ENCODE peak calls at places on chromosomes 3 and 15, in nine cellular contexts. C is GM23338, A is cardiac muscle cell, K is fibroblast of villous mesenchyme, D is foreskin fibroblast, U is AG09309, T is dorsolateral prefrontal cortex, O is heart left ventricle, V is astrocyte. I is an unnamed sample.

GRCh38 chr3:80688814-80689213 is 921.0 kb upstream of the ROBO1 start:
- DNase-seq in C (peak), A (peak), K (peak), D (no peak), U (no peak), T (no peak), O (no peak), V (peak), I (peak)

GRCh38 chr3:30308131-30308530 is 298.3 kb upstream of the TGFBR2 start:
- DNase-seq in C (no peak), A (no peak), K (peak), D (peak), U (peak), T (no peak), O (no peak), V (no peak), I (peak)

GRCh38 chr3:161674402-161674801 is 177.8 kb downstream of the OTOL1 start:
- DNase-seq in C (no peak), A (no peak), K (no peak), D (no peak), U (no peak), T (no peak), O (no peak), V (no peak), I (no peak)

GRCh38 chr3:76021376-76021775 is 236.0 kb upstream of the ZNF717 start:
- DNase-seq in C (no peak), A (no peak), K (no peak), D (no peak), U (no peak), T (no peak), O (no peak), V (no peak), I (no peak)

GRCh38 chr3:196528639-196529233 is 13.6 kb upstream of the SMCO1 start:
- DNase-seq in C (peak), A (peak), K (peak), D (peak), U (no peak), T (peak), O (peak), V (peak), I (peak)

GRCh38 chr3:8457039-8457438 is 44.6 kb upstream of the LMCD1 start:
- DNase-seq in C (no peak), A (no peak), K (no peak), D (no peak), U (no peak), T (no peak), O (no peak), V (peak), I (peak)

GRCh38 chr15:89333011-89333860 is 1.4 kb downstream of the POLG start:
- DNase-seq in C (peak), A (no peak), K (no peak), D (no peak), U (no peak), T (no peak), O (no peak), V (no peak), I (no peak)

GRCh38 chr15:26661727-26662126 is 111.1 kb downstream of the GABRB3 start:
- DNase-seq in C (no peak), A (no peak), K (no peak), D (no peak), U (no peak), T (no peak), O (no peak), V (no peak), I (no peak)

GRCh38 chr15:67241132-67241855 is 13.2 kb downstream of the AAGAB start:
- DNase-seq in C (peak), A (no peak), K (no peak), D (no peak), U (no peak), T (no peak), O (no peak), V (no peak), I (no peak)

GRCh38 chr3:101216710-101217457 is 103.5 kb downstream of the IMPG2 start:
- DNase-seq in C (no peak), A (no peak), K (peak), D (peak), U (peak), T (no peak), O (peak), V (no peak), I (peak)

GRCh38 chr3:168860592-168860991 is 764.9 kb upstream of the GOLIM4 start:
- DNase-seq in C (no peak), A (no peak), K (no peak), D (no peak), U (no peak), T (no peak), O (no peak), V (no peak), I (no peak)

GRCh38 chr3:168863561-168863960 is 767.8 kb upstream of the GOLIM4 start:
- DNase-seq in C (no peak), A (no peak), K (no peak), D (no peak), U (no peak), T (no peak), O (no peak), V (peak), I (no peak)

GRCh38 chr3:168862466-168862865 is 766.7 kb upstream of the GOLIM4 start:
- DNase-seq in C (no peak), A (no peak), K (no peak), D (no peak), U (no peak), T (no peak), O (no peak), V (no peak), I (no peak)

GRCh38 chr3:168864107-168865021 is 768.6 kb upstream of the GOLIM4 start:
- DNase-seq in C (no peak), A (no peak), K (no peak), D (no peak), U (no peak), T (no peak), O (no peak), V (no peak), I (no peak)

GRCh38 chr3:168865022-168865551 is 769.4 kb upstream of the GOLIM4 start:
- DNase-seq in C (peak), A (peak), K (peak), D (no peak), U (no peak), T (no peak), O (no peak), V (no peak), I (peak)
- TF ChIP-seq CTCF in C (no peak), A (peak), K (peak), D (peak), U (peak), T (peak), O (peak), V (peak), I (peak)

DNA sequence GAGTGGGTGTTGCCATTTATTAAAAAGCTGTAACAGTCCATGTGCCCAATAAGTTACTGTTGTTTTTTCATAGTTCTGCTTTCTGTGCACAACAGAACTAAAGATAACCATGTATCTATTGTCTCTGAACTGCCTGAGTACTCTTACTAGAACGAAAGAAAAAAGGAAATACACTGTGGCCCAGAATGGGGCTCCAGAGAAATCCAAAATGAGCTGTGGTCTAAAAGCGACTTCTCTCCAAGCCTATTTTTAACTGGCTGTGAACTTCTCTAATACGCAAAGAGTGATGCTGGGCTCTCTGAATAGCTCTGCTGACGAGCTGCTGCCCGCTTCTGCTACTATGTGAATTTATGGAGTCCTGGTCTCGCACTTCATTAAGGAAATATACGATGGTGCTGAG is 56.2 kb upstream of the LPP start:
- DNase-seq in C (no peak), A (no peak), K (no peak), D (no peak), U (no peak), T (no peak), O (peak), V (no peak), I (no peak)
- H3K4me3 ChIP-seq in C (no peak), A (no peak), K (no peak), D (no peak), U (no peak), T (no peak), O (no peak), V (no peak), I (no peak)

GRCh38 chr3:9951598-9951961 is 628 bp downstream of the PRRT3 start:
- DNase-seq in C (peak), A (no peak), K (no peak), D (no peak), U (no peak), T (no peak), O (no peak), V (no peak), I (no peak)

GRCh38 chr3:9955067-9955502 is 2.9 kb upstream of the PRRT3 start:
- DNase-seq in C (peak), A (peak), K (peak), D (no peak), U (no peak), T (no peak), O (no peak), V (no peak), I (peak)

GRCh38 chr3:9951962-9952805 is at the start of gene PRRT3:
- DNase-seq in C (peak), A (peak), K (no peak), D (no peak), U (no peak), T (peak), O (no peak), V (peak), I (peak)

GRCh38 chr3:9955611-9956352 is 3.6 kb upstream of the PRRT3 start:
- DNase-seq in C (no peak), A (no peak), K (no peak), D (no peak), U (no peak), T (no peak), O (no peak), V (no peak), I (no peak)

DNA sequence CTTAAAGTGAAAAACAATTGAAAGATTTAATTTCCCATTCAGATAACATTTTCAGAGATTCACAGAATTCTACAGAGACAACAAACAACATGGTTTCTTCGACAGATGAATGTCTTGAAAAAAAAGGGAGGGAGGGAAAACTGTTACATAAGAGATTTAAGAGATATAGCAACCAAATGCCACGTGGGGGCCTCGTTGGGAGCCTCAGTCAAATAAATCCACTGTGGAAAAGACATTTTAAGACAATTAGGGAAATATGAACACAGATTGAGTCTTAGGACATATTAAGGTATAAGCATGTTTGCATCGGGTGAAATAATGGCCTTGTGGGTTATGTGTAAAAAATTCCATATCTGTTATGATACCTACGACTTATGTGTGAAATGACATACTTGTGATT is 5.0 kb upstream of the PRRT3 start:
- DNase-seq in C (peak), A (no peak), K (no peak), D (no peak), U (no peak), T (no peak), O (no peak), V (no peak), I (no peak)
- TF ChIP-seq CTCF in C (peak), A (peak), K (no peak), D (peak), U (peak), T (no peak), O (no peak), V (no peak), I (no peak)

GRCh38 chr3:87298111-87298718 is 21.8 kb upstream of the POU1F1 start:
- DNase-seq in C (peak), A (peak), K (peak), D (no peak), U (no peak), T (no peak), O (no peak), V (peak), I (peak)
- H3K4me3 ChIP-seq in C (no peak), A (no peak), K (no peak), D (no peak), U (no peak), T (no peak), O (no peak), V (no peak), I (no peak)

GRCh38 chr3:55818485-55818884 is 331.4 kb upstream of the WNT5A start:
- DNase-seq in C (no peak), A (peak), K (no peak), D (no peak), U (no peak), T (no peak), O (no peak), V (no peak), I (no peak)

GRCh38 chr3:55813268-55814097 is 326.4 kb upstream of the WNT5A start:
- DNase-seq in C (no peak), A (no peak), K (no peak), D (no peak), U (peak), T (no peak), O (no peak), V (no peak), I (no peak)

GRCh38 chr3:55819005-55819404 is 331.9 kb upstream of the WNT5A start:
- DNase-seq in C (no peak), A (no peak), K (no peak), D (no peak), U (no peak), T (no peak), O (no peak), V (no peak), I (no peak)

GRCh38 chr3:55815262-55815661 is 328.2 kb upstream of the WNT5A start:
- DNase-seq in C (no peak), A (no peak), K (no peak), D (no peak), U (no peak), T (no peak), O (no peak), V (no peak), I (no peak)

DNA sequence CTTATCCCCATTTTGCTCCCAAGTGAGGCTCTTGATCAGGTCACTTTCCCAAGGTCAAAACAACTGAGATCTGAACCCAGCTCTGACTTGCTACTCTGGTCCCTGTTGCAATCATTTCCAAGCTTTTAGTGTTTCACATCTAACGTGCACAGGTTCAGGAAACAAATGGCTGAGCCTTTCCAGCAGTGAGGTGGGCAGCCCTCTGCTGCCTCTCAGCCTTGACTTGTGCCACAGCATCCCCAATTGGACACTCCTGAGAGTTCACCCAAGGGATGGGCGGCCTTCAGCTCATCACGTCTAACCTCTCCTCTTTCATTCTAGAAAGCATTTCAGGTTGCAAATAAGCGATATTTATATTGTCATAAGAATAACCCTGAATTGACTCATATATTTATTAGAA is 330.1 kb upstream of the WNT5A start:
- DNase-seq in C (no peak), A (peak), K (no peak), D (no peak), U (no peak), T (no peak), O (no peak), V (no peak), I (no peak)
- TF ChIP-seq CTCF in C (peak), A (no peak), K (no peak), D (no peak), U (no peak), T (no peak), O (no peak), V (no peak), I (no peak)

GRCh38 chr15:63501256-63502089 is 2.9 kb upstream of the USP3 start:
- DNase-seq in C (peak), A (peak), K (peak), D (peak), U (peak), T (no peak), O (peak), V (peak), I (peak)
- H3K4me3 ChIP-seq in C (peak), A (no peak), K (no peak), D (peak), U (peak), T (peak), O (peak), V (peak), I (peak)

DNA sequence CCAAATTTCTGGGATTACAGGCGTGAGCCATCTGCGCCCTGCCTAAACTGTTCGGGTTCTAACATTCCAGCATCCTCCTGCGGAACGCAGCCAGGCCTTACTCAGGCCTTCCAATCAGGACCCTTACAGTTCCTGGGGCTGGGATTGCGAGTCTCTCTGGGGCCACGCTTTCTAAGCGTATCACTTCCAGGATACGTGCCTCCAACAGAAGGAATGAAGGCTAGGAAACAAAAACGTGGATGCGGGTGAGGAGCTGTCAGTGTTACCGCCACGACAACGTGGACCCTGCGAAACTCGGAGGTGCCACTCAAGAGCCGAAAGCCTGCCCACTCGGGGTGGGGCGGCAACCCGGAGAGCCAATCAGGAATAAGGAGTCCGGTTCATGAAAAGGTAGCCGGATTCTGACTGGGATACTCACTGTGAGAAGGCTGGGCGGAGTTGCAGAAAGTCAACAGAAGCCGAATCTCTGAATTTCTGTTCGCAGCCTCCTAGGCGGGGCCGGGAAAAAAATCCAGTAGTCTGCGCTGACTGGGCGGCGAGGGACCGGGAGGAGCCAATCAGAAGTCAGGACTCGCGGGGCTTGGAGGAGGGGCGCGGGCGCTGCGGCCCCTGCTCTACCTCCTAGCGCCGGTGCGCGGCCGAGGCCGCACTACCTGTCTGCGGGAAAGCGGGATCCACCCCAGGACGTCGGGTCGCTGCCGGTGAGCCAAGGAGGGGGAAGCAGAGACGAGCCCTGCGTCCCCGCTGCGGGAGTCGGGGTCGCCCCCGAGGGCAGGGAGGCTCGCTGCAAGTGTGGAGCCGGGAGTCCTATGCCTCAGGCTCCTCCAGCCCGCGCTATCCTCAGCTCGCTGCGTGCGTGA is at the start of gene HYKK:
- DNase-seq in C (peak), A (peak), K (peak), D (peak), U (peak), T (peak), O (peak), V (peak), I (peak)
- TF ChIP-seq CTCF in C (no peak), A (no peak), K (no peak), D (no peak), U (no peak), T (no peak), O (no peak), V (no peak), I (no peak)

GRCh38 chr3:46812237-46812791 is 50.9 kb downstream of the MYL3 start:
- DNase-seq in C (peak), A (peak), K (peak), D (peak), U (no peak), T (no peak), O (peak), V (peak), I (peak)
- H3K4me3 ChIP-seq in C (peak), A (no peak), K (peak), D (peak), U (no peak), T (peak), O (peak), V (no peak), I (peak)

DNA sequence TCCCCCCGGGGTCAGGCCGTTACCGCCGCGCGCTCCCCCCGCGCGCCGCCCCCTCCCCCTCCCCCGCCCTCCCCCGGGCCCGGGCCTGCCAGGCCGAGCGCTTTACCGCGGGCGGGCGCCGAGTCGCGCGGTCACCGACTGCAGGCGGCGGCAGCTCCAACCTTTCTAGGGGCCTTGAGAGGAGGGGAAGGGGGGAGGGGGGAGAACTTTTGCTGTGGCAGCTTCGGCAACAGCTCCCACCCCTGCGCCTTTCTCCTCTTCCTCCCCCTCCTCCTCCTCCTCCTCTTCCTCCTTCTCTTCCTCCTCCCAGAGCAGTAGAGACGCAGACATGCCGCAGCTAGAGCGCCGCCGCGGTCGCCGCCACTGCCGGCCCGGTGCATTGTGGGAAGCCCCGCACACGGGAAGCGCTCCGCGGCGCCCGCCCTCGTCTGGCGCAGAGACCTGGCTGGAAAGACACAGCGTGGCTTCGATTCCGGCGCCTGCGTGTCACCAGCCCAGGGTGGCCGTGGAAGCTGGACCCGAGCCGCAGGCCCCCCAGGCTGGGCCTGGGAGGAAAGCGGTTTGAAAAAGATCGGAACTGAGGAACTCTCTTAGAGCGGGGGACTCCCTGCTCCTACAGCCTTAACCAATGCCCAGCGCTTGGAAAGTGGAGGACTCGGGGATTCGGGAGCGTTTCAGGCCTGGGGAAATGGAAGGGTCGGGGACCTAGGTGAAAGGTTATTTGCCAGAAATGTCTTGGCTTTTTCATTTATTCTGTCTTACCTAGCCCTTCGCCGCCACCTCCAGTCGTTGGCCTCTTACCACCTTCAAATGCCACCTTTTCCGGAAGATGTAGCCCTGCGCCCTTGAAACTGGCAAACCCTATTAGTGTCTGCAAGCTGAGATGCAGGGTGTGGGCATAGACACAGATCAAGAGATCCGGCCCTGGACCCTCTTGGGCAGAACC is at the start of gene ZNF148:
- DNase-seq in C (peak), A (peak), K (peak), D (peak), U (peak), T (peak), O (peak), V (peak), I (peak)
- TF ChIP-seq CTCF in C (no peak), A (peak), K (no peak), D (no peak), U (no peak), T (no peak), O (no peak), V (no peak), I (no peak)

I was measured in fibroblast of pulmonary artery.